ENCODE peak calls at places on chromosomes 12 and 14, in five cellular contexts. Z is M059J; A is activated naive CD8-positive, alpha-beta T cell treated with anti-CD3 and anti-CD28 coated beads for 36 hours; E is stimulated activated naive CD4-positive, alpha-beta T cell; D is H9. X is an unnamed sample.

GRCh38 chr14:31943861-31944255 is 133.2 kb upstream of the ARHGAP5 start:
- DNase-seq in Z (no peak), A (no peak), E (no peak), D (no peak), X (no peak)

GRCh38 chr12:116614194-116614885 is 55.2 kb downstream of the MAP1LC3B2 start:
- DNase-seq in Z (no peak), A (no peak), E (no peak), D (no peak), X (no peak)

GRCh38 chr12:27018071-27018470 is 3.9 kb upstream of the TM7SF3 start:
- DNase-seq in Z (no peak), A (no peak), E (no peak), D (no peak), X (no peak)

GRCh38 chr12:104420868-104421267 is 35.9 kb upstream of the CHST11 start:
- DNase-seq in Z (no peak), A (no peak), E (no peak), D (no peak), X (no peak)

GRCh38 chr14:81222694-81223093 is 1.9 kb upstream of the GTF2A1 start:
- DNase-seq in Z (no peak), A (no peak), E (no peak), D (no peak), X (peak; percentile 86)

GRCh38 chr14:38078393-38078792 is 129.3 kb upstream of the SSTR1 start:
- DNase-seq in Z (no peak), A (peak; percentile 26), E (peak; percentile 37), D (no peak), X (peak; percentile 91)

GRCh38 chr14:36901846-36902245 is 240.2 kb downstream of the PAX9 start:
- DNase-seq in Z (peak; percentile 29), A (no peak), E (no peak), D (no peak), X (no peak)

GRCh38 chr12:31206038-31206670 is 119.8 kb downstream of the SINHCAF start:
- DNase-seq in Z (peak; percentile 55), A (no peak), E (no peak), D (peak; percentile 41), X (peak; percentile 62)

GRCh38 chr12:76374395-76375020 is 26.3 kb upstream of the BBS10 start:
- DNase-seq in Z (peak; percentile 24), A (no peak), E (no peak), D (no peak), X (peak; percentile 95)

GRCh38 chr12:62776997-62777396 is 158.0 kb downstream of the PPM1H start:
- DNase-seq in Z (no peak), A (no peak), E (no peak), D (no peak), X (no peak)

GRCh38 chr14:54589843-54590242 is 22.9 kb downstream of the SAMD4A start:
- DNase-seq in Z (peak; percentile 16), A (no peak), E (no peak), D (no peak), X (no peak)

GRCh38 chr14:24734917-24735500 is 101.0 kb upstream of the GZMB start:
- DNase-seq in Z (peak; percentile 25), A (no peak), E (no peak), D (no peak), X (peak; percentile 46)

GRCh38 chr12:83690465-83690864 is 1003.8 kb downstream of the TMTC2 start:
- DNase-seq in Z (no peak), A (no peak), E (no peak), D (no peak), X (no peak)

X was measured in renal cortical epithelial cell.